ENCODE peak calls at places on chromosomes 2 and 18, in seven cellular contexts. L, K, N, V, O, B and G are unnamed samples. For H3K9me3 and H3K4me1, the result is how much of the 10 kb centered on the place peaks cover.

GRCh38 chr2:111671426-111672150 is 212.4 kb downstream of the ANAPC1 start:
- DNase-seq in L (no peak), K (no peak), N (no peak), V (no peak), O (peak), B (no peak), G (peak)

GRCh38 chr2:231393149-231394131 is 2.1 kb upstream of the B3GNT7 start:
- DNase-seq in L (no peak), K (no peak), N (no peak), V (peak), O (no peak), B (no peak), G (no peak)

GRCh38 chr2:127305985-127306585 is 12.1 kb upstream of the ERCC3 start:
- DNase-seq in L (no peak), K (no peak), N (no peak), V (no peak), O (no peak), B (no peak), G (no peak)

GRCh38 chr2:16257001-16257724 is 316.8 kb downstream of the MYCN start:
- DNase-seq in L (no peak), K (no peak), N (no peak), V (no peak), O (no peak), B (no peak), G (no peak)

GRCh38 chr18:58364867-58365533 is 263.9 kb downstream of the ALPK2 start:
- DNase-seq in L (no peak), K (no peak), N (no peak), V (no peak), O (no peak), B (no peak), G (no peak)

GRCh38 chr2:23941644-23942043 is 1.4 kb downstream of the UBXN2A start:
- DNase-seq in L (no peak), K (no peak), N (no peak), V (no peak), O (no peak), B (no peak), G (no peak)

GRCh38 chr2:10079931-10080535 is at the start of gene CYS1:
- DNase-seq in L (no peak), K (no peak), N (no peak), V (peak), O (no peak), B (peak), G (peak)

GRCh38 chr2:94995516-94995915 is 30.0 kb upstream of the MAL start:
- DNase-seq in L (peak), K (peak), N (no peak), V (no peak), O (no peak), B (no peak), G (no peak)

GRCh38 chr18:13597068-13597467 is 129.3 kb downstream of the FAM210A start:
- DNase-seq in L (no peak), K (no peak), N (no peak), V (no peak), O (no peak), B (no peak), G (no peak)

GRCh38 chr18:75625966-75626365 is 198.5 kb upstream of the SMIM21 start:
- DNase-seq in L (no peak), K (no peak), N (no peak), V (no peak), O (no peak), B (no peak), G (no peak)

GRCh38 chr2:174952607-174953006 is 52.6 kb downstream of the CHN1 start:
- DNase-seq in L (no peak), K (no peak), N (no peak), V (no peak), O (no peak), B (no peak), G (no peak)

GRCh38 chr18:48676346-48676745 is 137.5 kb downstream of the CTIF start:
- DNase-seq in L (no peak), K (peak), N (no peak), V (no peak), O (no peak), B (no peak), G (no peak)

GRCh38 chr2:45380131-45380836 is 230.8 kb downstream of the SRBD1 start:
- DNase-seq in L (no peak), K (no peak), N (no peak), V (no peak), O (no peak), B (no peak), G (no peak)

GRCh38 chr2:75606851-75607798 is 39.5 kb upstream of the MRPL19 start:
- DNase-seq in L (no peak), K (no peak), N (no peak), V (no peak), O (no peak), B (no peak), G (no peak)

GRCh38 chr18:51137891-51138290 is 59.6 kb downstream of the MEX3C start:
- DNase-seq in L (no peak), K (no peak), N (no peak), V (no peak), O (no peak), B (peak), G (no peak)

GRCh38 chr2:46273919-46274318 is 23.3 kb upstream of the EPAS1 start:
- DNase-seq in L (no peak), K (no peak), N (no peak), V (no peak), O (no peak), B (no peak), G (no peak)

GRCh38 chr2:27807476-27807875 is 36.0 kb downstream of the MRPL33 start:
- DNase-seq in L (no peak), K (no peak), N (peak), V (peak), O (no peak), B (peak), G (no peak)

GRCh38 chr2:122028371-122029102 is 273.1 kb downstream of the TSN start:
- DNase-seq in L (no peak), K (no peak), N (no peak), V (no peak), O (no peak), B (no peak), G (no peak)

GRCh38 chr18:74515620-74516231 is 18.6 kb upstream of the CNDP1 start:
- DNase-seq in L (no peak), K (peak), N (no peak), V (no peak), O (no peak), B (no peak), G (no peak)

GRCh38 chr2:65364986-65365733 is 67.2 kb downstream of the SPRED2 start:
- DNase-seq in L (no peak), K (no peak), N (no peak), V (no peak), O (no peak), B (no peak), G (no peak)

GRCh38 chr2:96548558-96549465 is 12.3 kb downstream of the ARID5A start:
- DNase-seq in L (no peak), K (peak), N (no peak), V (peak), O (no peak), B (no peak), G (peak)

GRCh38 chr18:76564636-76565237 is 69.7 kb upstream of the ZNF516 start:
- DNase-seq in L (no peak), K (no peak), N (no peak), V (no peak), O (no peak), B (no peak), G (no peak)

GRCh38 chr2:149087751-149088150 is 49.3 kb downstream of the LYPD6B start:
- DNase-seq in L (no peak), K (no peak), N (no peak), V (no peak), O (no peak), B (no peak), G (no peak)

GRCh38 chr2:19841918-19842693 is 59.7 kb downstream of the TTC32 start:
- DNase-seq in L (no peak), K (no peak), N (no peak), V (no peak), O (no peak), B (no peak), G (no peak)

GRCh38 chr2:240922234-240922981 is 16.3 kb downstream of the CROCC2 start:
- DNase-seq in L (peak), K (peak), N (no peak), V (peak), O (no peak), B (no peak), G (peak)

GRCh38 chr2:205060269-205060668 is 515.0 kb downstream of the PARD3B start:
- DNase-seq in L (no peak), K (no peak), N (no peak), V (no peak), O (no peak), B (no peak), G (no peak)

GRCh38 chr2:95760839-95761525 is 169.2 kb downstream of the TRIM43 start:
- DNase-seq in L (no peak), K (no peak), N (no peak), V (no peak), O (no peak), B (peak), G (no peak)

GRCh38 chr2:136206613-136207012 is 88.7 kb upstream of the CXCR4 start:
- DNase-seq in L (no peak), K (peak), N (no peak), V (no peak), O (no peak), B (no peak), G (no peak)

GRCh38 chr2:172375247-172375646 is 52.1 kb upstream of the ITGA6 start:
- DNase-seq in L (no peak), K (no peak), N (no peak), V (no peak), O (no peak), B (no peak), G (no peak)

GRCh38 chr2:236964291-236964690 is 121.4 kb upstream of the COPS8 start:
- DNase-seq in L (no peak), K (no peak), N (no peak), V (no peak), O (no peak), B (no peak), G (no peak)

GRCh38 chr2:230797515-230798495 is 66.9 kb upstream of the ITM2C start:
- DNase-seq in L (no peak), K (no peak), N (no peak), V (no peak), O (peak), B (no peak), G (no peak)

GRCh38 chr18:57131782-57132181 is 15.1 kb upstream of the BOD1L2 start:
- DNase-seq in L (no peak), K (no peak), N (no peak), V (no peak), O (no peak), B (no peak), G (no peak)

GRCh38 chr2:212832211-212833195 is 293.9 kb upstream of the ERBB4 start:
- DNase-seq in L (no peak), K (peak), N (no peak), V (peak), O (no peak), B (no peak), G (peak)
- H3K9me3 ChIP-seq in L (under half), K (under half), N (under half), V (under half), O (under half), B (under half), G (under half)

GRCh38 chr2:160365691-160366367 is 127.8 kb downstream of the RBMS1 start:
- DNase-seq in L (no peak), K (no peak), N (peak), V (no peak), O (peak), B (no peak), G (no peak)
- H3K4me1 ChIP-seq in L (under half), K (half or more), N (under half), V (under half), O (half or more), B (under half), G (half or more)

DNA sequence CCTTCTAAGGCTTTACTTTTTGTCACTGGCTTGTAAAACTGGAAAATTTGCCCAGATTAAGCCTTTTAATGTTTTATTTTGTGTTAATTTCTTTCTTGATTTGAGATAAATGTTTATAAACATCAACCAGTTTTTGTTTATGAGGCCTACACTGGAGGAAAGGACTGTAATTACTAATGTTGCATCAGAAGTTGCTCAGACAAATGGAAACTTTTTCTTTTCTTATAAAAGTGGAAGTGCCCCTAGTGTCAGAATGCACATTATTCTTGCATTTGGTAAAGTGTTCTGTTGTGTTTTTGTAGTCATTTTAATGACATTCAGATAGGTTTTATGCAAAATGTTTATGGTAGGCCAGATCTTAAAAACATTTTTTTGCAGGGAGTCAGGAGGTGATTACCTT is 25.3 kb downstream of the LCLAT1 start:
- DNase-seq in L (no peak), K (no peak), N (no peak), V (no peak), O (no peak), B (no peak), G (no peak)
- TF ChIP-seq CTCF in L (no peak), K (no peak), N (no peak), V (no peak), O (no peak), B (no peak), G (no peak)

GRCh38 chr18:78558948-78559347 is 420.7 kb upstream of the SALL3 start:
- DNase-seq in L (no peak), K (no peak), N (no peak), V (peak), O (no peak), B (no peak), G (no peak)
- H3K9me3 ChIP-seq in L (under half), K (half or more), N (under half), V (under half), O (under half), B (under half), G (under half)

GRCh38 chr2:239277401-239278085 is 123.3 kb downstream of the HDAC4 start:
- DNase-seq in L (no peak), K (peak), N (peak), V (no peak), O (no peak), B (no peak), G (no peak)

GRCh38 chr2:239276813-239277193 is 124.0 kb downstream of the HDAC4 start:
- DNase-seq in L (no peak), K (peak), N (peak), V (no peak), O (no peak), B (no peak), G (no peak)

GRCh38 chr2:239278941-239279365 is 121.9 kb downstream of the HDAC4 start:
- DNase-seq in L (no peak), K (peak), N (no peak), V (no peak), O (no peak), B (no peak), G (no peak)

GRCh38 chr2:239279508-239280295 is 121.1 kb downstream of the HDAC4 start:
- DNase-seq in L (no peak), K (peak), N (no peak), V (no peak), O (no peak), B (no peak), G (no peak)

DNA sequence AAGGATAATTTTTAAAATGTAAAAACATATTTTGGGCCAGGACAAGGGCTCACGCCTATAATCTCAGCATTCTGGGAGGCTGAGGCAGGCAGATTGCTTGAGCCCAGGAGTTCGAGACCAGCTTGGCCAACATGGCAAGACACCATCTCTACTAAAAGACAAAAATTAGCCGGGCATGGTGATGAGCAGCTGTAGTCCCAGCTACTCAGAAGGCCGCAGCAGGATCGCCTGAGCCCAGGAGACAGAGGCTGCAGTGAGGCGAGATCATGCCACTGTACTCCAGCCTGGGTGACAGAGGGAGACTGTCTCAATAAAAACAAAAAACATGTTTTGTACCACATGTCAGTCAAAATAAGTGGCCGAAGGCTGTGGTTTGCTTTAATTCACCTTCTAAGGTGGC is 122.5 kb downstream of the HDAC4 start:
- DNase-seq in L (no peak), K (peak), N (no peak), V (no peak), O (no peak), B (no peak), G (no peak)
- H3K4me1 ChIP-seq in L (under half), K (half or more), N (under half), V (half or more), O (under half), B (under half), G (under half)